ENCODE peak calls at places on chromosomes 5 and 9, in five cellular contexts. One of them, this sample, is unnamed.

GRCh38 chr9:107214915-107215314 is 68.2 kb upstream of the RAD23B start:
- DNase-seq in EL: peak; percentile 80
- DNase-seq in astrocyte of the hippocampus: peak; percentile 57
- DNase-seq in cerebellar nuclear complex: no peak
- DNase-seq in keratinocyte: no peak
- DNase-seq in this sample: no peak

GRCh38 chr5:93954421-93955069 is 213.1 kb upstream of the POU5F2 start:
- DNase-seq in EL: no peak
- DNase-seq in astrocyte of the hippocampus: no peak
- DNase-seq in cerebellar nuclear complex: no peak
- DNase-seq in keratinocyte: no peak
- DNase-seq in this sample: no peak

GRCh38 chr5:73818357-73818756 is 192.4 kb downstream of the ARHGEF28 start:
- DNase-seq in EL: peak; percentile 70
- DNase-seq in astrocyte of the hippocampus: peak; percentile 70
- DNase-seq in cerebellar nuclear complex: no peak
- DNase-seq in keratinocyte: no peak
- DNase-seq in this sample: no peak

GRCh38 chr9:129336130-129336528 is 158.1 kb upstream of the IER5L start:
- DNase-seq in EL: peak; percentile 44
- DNase-seq in astrocyte of the hippocampus: peak; percentile 77
- DNase-seq in cerebellar nuclear complex: no peak
- DNase-seq in keratinocyte: no peak
- DNase-seq in this sample: no peak

GRCh38 chr5:159184858-159185381 is 24.4 kb downstream of the RNF145 start:
- DNase-seq in EL: peak; percentile 96
- DNase-seq in astrocyte of the hippocampus: peak; percentile 85
- DNase-seq in cerebellar nuclear complex: no peak
- DNase-seq in keratinocyte: no peak
- DNase-seq in this sample: no peak

GRCh38 chr9:82456621-82457020 is 468.0 kb downstream of the SPATA31D1 start:
- DNase-seq in EL: peak; percentile 68
- DNase-seq in astrocyte of the hippocampus: peak; percentile 45
- DNase-seq in cerebellar nuclear complex: no peak
- DNase-seq in keratinocyte: no peak
- DNase-seq in this sample: no peak

GRCh38 chr9:135906291-135907005 is 898 bp downstream of the CAMSAP1 start:
- DNase-seq in EL: peak; percentile 52
- DNase-seq in astrocyte of the hippocampus: peak; percentile 64
- DNase-seq in cerebellar nuclear complex: no peak
- DNase-seq in keratinocyte: no peak
- DNase-seq in this sample: no peak

GRCh38 chr9:91192785-91193657 is 168.7 kb downstream of the AUH start:
- DNase-seq in EL: peak; percentile 99
- DNase-seq in astrocyte of the hippocampus: peak; percentile 97
- DNase-seq in cerebellar nuclear complex: no peak
- DNase-seq in keratinocyte: peak; percentile 77
- DNase-seq in this sample: no peak

GRCh38 chr5:132479812-132480441 is 10.6 kb downstream of the IRF1 start:
- DNase-seq in EL: no peak
- DNase-seq in astrocyte of the hippocampus: no peak
- DNase-seq in cerebellar nuclear complex: no peak
- DNase-seq in keratinocyte: no peak
- DNase-seq in this sample: no peak

GRCh38 chr9:18396102-18396728 is 77.7 kb upstream of the ADAMTSL1 start:
- DNase-seq in EL: peak; percentile 34
- DNase-seq in astrocyte of the hippocampus: peak; percentile 32
- DNase-seq in cerebellar nuclear complex: no peak
- DNase-seq in keratinocyte: no peak
- DNase-seq in this sample: no peak

GRCh38 chr5:17118631-17119030 is 98.8 kb upstream of the BASP1 start:
- DNase-seq in EL: peak; percentile 99
- DNase-seq in astrocyte of the hippocampus: peak; percentile 76
- DNase-seq in cerebellar nuclear complex: no peak
- DNase-seq in keratinocyte: peak; percentile 60
- DNase-seq in this sample: peak; percentile 1

GRCh38 chr5:134547579-134547978 is 22.1 kb downstream of the JADE2 start:
- DNase-seq in EL: peak; percentile 77
- DNase-seq in astrocyte of the hippocampus: peak; percentile 89
- DNase-seq in cerebellar nuclear complex: no peak
- DNase-seq in keratinocyte: no peak
- DNase-seq in this sample: no peak

This sample was measured in T-cell.